ENCODE peak calls at places on chromosomes 16 and 17, in ten cellular contexts. V, O, K, U, D, W, M, E, N and B are unnamed samples.

GRCh38 chr16:89437991-89438390 is 52.4 kb downstream of the ANKRD11 start:
- DNase-seq in V (no peak), O (no peak), K (no peak), U (no peak), D (no peak), W (no peak), M (no peak), E (no peak), N (no peak), B (no peak)

GRCh38 chr17:34254146-34254545 is 939 bp upstream of the CCL2 start:
- DNase-seq in V (no peak), O (no peak), K (no peak), U (peak), D (no peak), W (no peak), M (no peak), E (no peak), N (no peak), B (no peak)

GRCh38 chr17:38809828-38810227 is 10.5 kb upstream of the PIP4K2B start:
- DNase-seq in V (no peak), O (no peak), K (no peak), U (no peak), D (no peak), W (no peak), M (no peak), E (no peak), N (no peak), B (no peak)

GRCh38 chr17:76385892-76386786 is 1.7 kb downstream of the SPHK1 start:
- DNase-seq in V (peak), O (peak), K (peak), U (peak), D (peak), W (peak), M (peak), E (peak), N (peak), B (peak)

GRCh38 chr17:13508916-13509315 is 92.8 kb downstream of the HS3ST3A1 start:
- DNase-seq in V (no peak), O (peak), K (no peak), U (no peak), D (no peak), W (no peak), M (no peak), E (no peak), N (no peak), B (no peak)

GRCh38 chr16:73743665-73744496 is 552.7 kb upstream of the PSMD7 start:
- DNase-seq in V (no peak), O (peak), K (no peak), U (no peak), D (peak), W (no peak), M (no peak), E (no peak), N (no peak), B (peak)

GRCh38 chr16:57194512-57194911 is 8.4 kb downstream of the RSPRY1 start:
- DNase-seq in V (no peak), O (peak), K (no peak), U (peak), D (no peak), W (no peak), M (peak), E (no peak), N (no peak), B (no peak)

GRCh38 chr16:85490971-85491771 is 122.0 kb upstream of the GSE1 start:
- DNase-seq in V (no peak), O (no peak), K (peak), U (no peak), D (no peak), W (peak), M (no peak), E (no peak), N (no peak), B (peak)

GRCh38 chr16:1526608-1527555 is 6.6 kb upstream of the TMEM204 start:
- DNase-seq in V (no peak), O (no peak), K (peak), U (no peak), D (no peak), W (no peak), M (no peak), E (no peak), N (peak), B (no peak)

GRCh38 chr16:56041556-56042140 is 149.6 kb upstream of the GNAO1 start:
- DNase-seq in V (no peak), O (no peak), K (peak), U (no peak), D (peak), W (peak), M (peak), E (no peak), N (peak), B (peak)

GRCh38 chr17:75242461-75243042 is 18.9 kb downstream of the GGA3 start:
- DNase-seq in V (peak), O (no peak), K (no peak), U (no peak), D (no peak), W (peak), M (no peak), E (no peak), N (no peak), B (no peak)

GRCh38 chr17:73311428-73311780 is 397 bp downstream of the CDC42EP4 start:
- DNase-seq in V (no peak), O (no peak), K (no peak), U (no peak), D (no peak), W (no peak), M (no peak), E (no peak), N (no peak), B (no peak)